ENCODE peak calls at places on chromosome 14, in six cellular contexts. O is pancreas; V is iPS DF 19.7; P is activated T-cell treated with anti-CD3 and anti-CD28 coated beads, Interleukin-2, amount 50 U/mL, for 4 hours; I is stimulated activated CD4-positive, alpha-beta T cell treated with anti-CD3 and anti-CD28 coated beads, Interleukin-1b, Interleukin-23, amount 100 ng/mL, for 1 hour; F is stomach. B is an unnamed sample.

GRCh38 chr14:94292872-94293577 is at the start of gene SERPINA10:
- DNase-seq in F (no peak), P (no peak), O (no peak), V (no peak), I (no peak), B (no peak)

GRCh38 chr14:69268763-69269162 is 8.8 kb downstream of the GALNT16 start:
- DNase-seq in P (no peak), F (no peak), O (no peak), I (no peak), V (no peak), B (no peak)

GRCh38 chr14:74911704-74912103 is 11.4 kb downstream of the RPS6KL1 start:
- DNase-seq in O (no peak), P (no peak), F (no peak), V (no peak), I (no peak), B (no peak)

GRCh38 chr14:105330491-105330895 is 15.9 kb downstream of the PACS2 start:
- DNase-seq in O (no peak), F (no peak), I (no peak), P (no peak), V (no peak), B (no peak)

GRCh38 chr14:79279645-79280399 is 931.5 kb downstream of the DIO2 start:
- DNase-seq in F (peak; percentile 25), V (no peak), O (peak; percentile 8), I (no peak), P (no peak), B (no peak)

GRCh38 chr14:50338547-50338946 is 26.4 kb downstream of the DMAC2L start:
- DNase-seq in I (no peak), P (no peak), F (no peak), V (no peak), O (no peak), B (no peak)

GRCh38 chr14:44699391-44699790 is 192.3 kb upstream of the FSCB start:
- DNase-seq in P (no peak), V (no peak), I (no peak), F (no peak), O (no peak), B (no peak)

GRCh38 chr14:23327947-23328744 is 6.9 kb downstream of the PABPN1 start:
- DNase-seq in V (no peak), F (peak; percentile 79), P (peak; percentile 62), O (peak; percentile 52), I (peak; percentile 22), B (peak; percentile 62)

GRCh38 chr14:51929920-51930682 is 59.2 kb upstream of the RTRAF start:
- DNase-seq in V (no peak), I (no peak), P (no peak), O (no peak), F (no peak), B (no peak)

GRCh38 chr14:66477567-66477966 is 8.6 kb upstream of the CCDC196 start:
- DNase-seq in O (peak; percentile 22), P (no peak), I (no peak), V (no peak), F (no peak), B (no peak)

GRCh38 chr14:35934499-35934898 is 108.4 kb downstream of the BRMS1L start:
- DNase-seq in I (no peak), F (no peak), V (no peak), O (no peak), P (no peak), B (no peak)

GRCh38 chr14:97219356-97220017 is 422.3 kb downstream of the VRK1 start:
- DNase-seq in V (no peak), F (no peak), P (no peak), I (no peak), O (no peak), B (no peak)

GRCh38 chr14:92122351-92122677 is 545 bp downstream of the CPSF2 start:
- DNase-seq in F (no peak), O (no peak), V (no peak), P (no peak), I (no peak), B (no peak)

GRCh38 chr14:50804181-50804721 is 26.7 kb downstream of the NIN start:
- DNase-seq in V (no peak), I (no peak), F (no peak), O (no peak), P (no peak), B (no peak)

GRCh38 chr14:104184506-104184905 is 46.1 kb downstream of the KIF26A start:
- DNase-seq in V (no peak), O (no peak), I (no peak), F (no peak), P (no peak), B (no peak)

GRCh38 chr14:39168591-39168990 is 1.5 kb downstream of the TRAPPC6B start:
- DNase-seq in V (no peak), O (no peak), P (no peak), I (no peak), F (no peak), B (no peak)

GRCh38 chr14:99515301-99516155 is 34.3 kb downstream of the CCNK start:
- DNase-seq in F (no peak), V (no peak), I (no peak), O (no peak), P (no peak), B (no peak)

GRCh38 chr14:77882098-77882497 is 82.2 kb downstream of the ADCK1 start:
- DNase-seq in P (no peak), O (peak; percentile 25), F (no peak), I (no peak), V (no peak), B (no peak)

GRCh38 chr14:59360923-59361794 is 104.0 kb downstream of the GPR135 start:
- DNase-seq in V (no peak), P (no peak), F (peak; percentile 59), I (no peak), O (peak; percentile 26), B (no peak)

GRCh38 chr14:74257078-74257987 is 18.1 kb downstream of the VSX2 start:
- DNase-seq in V (no peak), P (peak; percentile 59), F (peak; percentile 44), I (peak; percentile 19), O (peak; percentile 18), B (peak; percentile 52)

GRCh38 chr14:61663312-61663974 is 31.9 kb upstream of the HIF1A start:
- DNase-seq in I (no peak), O (no peak), P (no peak), V (no peak), F (no peak), B (no peak)

GRCh38 chr14:99038401-99038800 is 233.6 kb downstream of the BCL11B start:
- DNase-seq in F (peak; percentile 17), I (no peak), P (no peak), V (no peak), O (no peak), B (no peak)

GRCh38 chr14:25150401-25150800 is 100.5 kb upstream of the STXBP6 start:
- DNase-seq in F (no peak), P (no peak), O (no peak), V (no peak), I (no peak), B (no peak)

GRCh38 chr14:102007916-102008418 is 43.6 kb downstream of the DYNC1H1 start:
- DNase-seq in I (no peak), V (no peak), O (no peak), F (no peak), P (no peak), B (no peak)

GRCh38 chr14:100615736-100616695 is 28.8 kb upstream of the BEGAIN start:
- DNase-seq in V (no peak), I (no peak), P (no peak), O (no peak), F (no peak), B (no peak)

GRCh38 chr14:103923863-103924262 is 4.4 kb upstream of the TDRD9 start:
- DNase-seq in I (no peak), F (no peak), P (no peak), V (no peak), O (no peak), B (no peak)

GRCh38 chr14:22668417-22668816 is 24.3 kb upstream of the OR6J1 start:
- DNase-seq in P (no peak), F (no peak), V (no peak), O (no peak), I (no peak), B (no peak)

GRCh38 chr14:86796221-86797074 is 1196.5 kb downstream of the GALC start:
- DNase-seq in O (no peak), F (no peak), V (no peak), I (no peak), P (no peak), B (no peak)

GRCh38 chr14:103495854-103496253 is 26.8 kb downstream of the CKB start:
- DNase-seq in I (no peak), V (no peak), F (no peak), P (no peak), O (no peak), B (no peak)

GRCh38 chr14:68785817-68786490 is 6.9 kb downstream of the ZFP36L1 start:
- DNase-seq in V (no peak), O (peak; percentile 51), I (no peak), F (peak; percentile 33), P (peak; percentile 52), B (peak; percentile 13)

GRCh38 chr14:70779667-70780066 is 29.6 kb downstream of the MAP3K9 start:
- DNase-seq in V (no peak), O (no peak), P (no peak), F (no peak), I (no peak), B (no peak)

GRCh38 chr14:69887740-69888657 is 8.8 kb downstream of the SMOC1 start:
- DNase-seq in O (no peak), F (no peak), I (no peak), P (no peak), V (no peak), B (no peak)

GRCh38 chr14:71324767-71325272 is 417.6 kb downstream of the PCNX1 start:
- DNase-seq in V (no peak), F (no peak), I (peak; percentile 3), P (peak; percentile 27), O (no peak), B (peak; percentile 26)

GRCh38 chr14:103746706-103747105 is 31.1 kb downstream of the ZFYVE21 start:
- DNase-seq in I (no peak), F (no peak), P (no peak), V (no peak), O (no peak), B (no peak)

B was measured in stimulated activated naive CD4-positive, alpha-beta T cell treated with Interleukin-2 at 50 U/mL for 16 hours.